ENCODE peak calls at places on chromosomes 3 and 15, in six cellular contexts. One of them, this sample, is unnamed.

GRCh38 chr3:107990926-107991325 is 99.9 kb downstream of the CD47 start:
- DNase-seq in AG09309: no peak
- DNase-seq in astrocyte: no peak
- DNase-seq in body of pancreas: no peak
- DNase-seq in tibial nerve: no peak
- DNase-seq in upper lobe of right lung: no peak
- DNase-seq in this sample: no peak

GRCh38 chr15:96183020-96183926 is 147.2 kb upstream of the NR2F2 start:
- DNase-seq in tibial nerve: no peak
- DNase-seq in astrocyte: no peak
- DNase-seq in AG09309: no peak
- DNase-seq in upper lobe of right lung: no peak
- DNase-seq in body of pancreas: no peak
- DNase-seq in this sample: no peak

GRCh38 chr3:72123908-72124441 is 339.0 kb upstream of the PROK2 start:
- DNase-seq in AG09309: peak; percentile 64
- DNase-seq in astrocyte: peak; percentile 91
- DNase-seq in tibial nerve: peak; percentile 46
- DNase-seq in upper lobe of right lung: no peak
- DNase-seq in body of pancreas: peak; percentile 86
- DNase-seq in this sample: peak; percentile 100

GRCh38 chr3:111794701-111795100 is 64.4 kb upstream of the PHLDB2 start:
- DNase-seq in astrocyte: no peak
- DNase-seq in body of pancreas: no peak
- DNase-seq in AG09309: peak; percentile 50
- DNase-seq in upper lobe of right lung: no peak
- DNase-seq in tibial nerve: no peak
- DNase-seq in this sample: no peak

GRCh38 chr15:42137461-42138261 is 18.8 kb downstream of the PLA2G4F start:
- DNase-seq in AG09309: no peak
- DNase-seq in tibial nerve: no peak
- DNase-seq in astrocyte: peak; percentile 35
- DNase-seq in upper lobe of right lung: peak; percentile 52
- DNase-seq in body of pancreas: no peak
- DNase-seq in this sample: peak; percentile 6

GRCh38 chr15:68729789-68730201 is 90.9 kb downstream of the ANP32A start:
- DNase-seq in AG09309: no peak
- DNase-seq in upper lobe of right lung: no peak
- DNase-seq in tibial nerve: no peak
- DNase-seq in body of pancreas: no peak
- DNase-seq in astrocyte: peak; percentile 49
- DNase-seq in this sample: no peak

GRCh38 chr3:111676177-111677021 is 81.3 kb upstream of the ZBED2 start:
- DNase-seq in AG09309: no peak
- DNase-seq in tibial nerve: no peak
- DNase-seq in astrocyte: peak; percentile 75
- DNase-seq in upper lobe of right lung: no peak
- DNase-seq in body of pancreas: peak; percentile 46
- DNase-seq in this sample: no peak

GRCh38 chr3:177126015-177126773 is 71.1 kb downstream of the TBL1XR1 start:
- DNase-seq in AG09309: peak; percentile 32
- DNase-seq in astrocyte: peak; percentile 97
- DNase-seq in upper lobe of right lung: no peak
- DNase-seq in tibial nerve: no peak
- DNase-seq in body of pancreas: no peak
- DNase-seq in this sample: peak; percentile 83

GRCh38 chr3:10574101-10574615 is 68.8 kb upstream of the ATP2B2 start:
- DNase-seq in tibial nerve: no peak
- DNase-seq in astrocyte: no peak
- DNase-seq in upper lobe of right lung: no peak
- DNase-seq in body of pancreas: no peak
- DNase-seq in AG09309: no peak
- DNase-seq in this sample: no peak

GRCh38 chr15:74850398-74850797 is 7.4 kb upstream of the ULK3 start:
- DNase-seq in body of pancreas: no peak
- DNase-seq in upper lobe of right lung: no peak
- DNase-seq in tibial nerve: no peak
- DNase-seq in astrocyte: no peak
- DNase-seq in AG09309: no peak
- DNase-seq in this sample: no peak

GRCh38 chr3:195522254-195523023 is 20.7 kb downstream of the PPP1R2 start:
- DNase-seq in tibial nerve: no peak
- DNase-seq in astrocyte: no peak
- DNase-seq in AG09309: no peak
- DNase-seq in upper lobe of right lung: no peak
- DNase-seq in body of pancreas: no peak
- DNase-seq in this sample: no peak

GRCh38 chr3:129485681-129486056 is 42.8 kb upstream of the RHO start:
- DNase-seq in upper lobe of right lung: peak; percentile 87
- DNase-seq in astrocyte: peak; percentile 95
- DNase-seq in AG09309: peak; percentile 98
- DNase-seq in tibial nerve: peak; percentile 73
- DNase-seq in body of pancreas: peak; percentile 58
- DNase-seq in this sample: peak; percentile 94

DNA sequence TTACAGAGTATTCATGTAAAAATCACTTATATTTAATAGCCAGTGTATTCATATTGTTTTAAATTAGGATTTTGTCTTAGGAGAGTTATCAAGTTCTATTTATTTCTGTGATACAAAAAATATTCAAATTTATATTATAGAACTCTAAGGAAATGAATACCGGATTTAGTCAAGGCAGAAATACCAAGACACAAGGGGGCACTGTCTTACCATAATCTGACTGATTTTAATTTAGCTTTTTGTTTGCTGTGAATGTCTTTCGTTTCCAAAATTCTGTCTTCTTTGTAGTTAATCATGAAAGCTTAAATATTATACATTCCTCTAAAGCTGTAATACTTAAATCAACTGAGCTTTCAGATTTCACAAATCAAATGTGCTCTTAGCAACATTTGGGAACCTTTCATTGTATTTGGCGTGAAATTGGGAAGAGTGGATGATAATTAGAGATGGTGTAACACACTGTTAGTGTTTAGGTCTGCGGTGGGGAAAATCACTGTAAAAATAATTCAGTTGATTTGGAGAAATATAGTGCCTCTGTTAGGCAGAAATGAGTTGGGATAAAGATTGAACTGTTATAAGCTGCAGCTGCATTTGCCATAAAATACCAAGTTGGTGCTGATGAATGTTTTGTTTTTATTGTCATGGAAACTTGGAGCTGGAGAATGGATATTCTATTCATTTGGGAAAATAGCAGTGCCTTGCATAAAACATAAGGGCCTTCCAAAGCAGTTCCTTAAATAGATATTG is 228.1 kb downstream of the TCF12 start:
- DNase-seq in upper lobe of right lung: no peak
- DNase-seq in tibial nerve: no peak
- DNase-seq in AG09309: peak; percentile 45
- DNase-seq in body of pancreas: no peak
- DNase-seq in astrocyte: peak; percentile 52
- DNase-seq in this sample: no peak
- H3K4me3 ChIP-seq in upper lobe of right lung: no peak overlapping the region
- H3K4me3 ChIP-seq in tibial nerve: peak overlapping the region; percentile 32
- H3K4me3 ChIP-seq in AG09309: no peak overlapping the region
- H3K4me3 ChIP-seq in body of pancreas: no peak overlapping the region
- H3K4me3 ChIP-seq in astrocyte: peak overlapping the region; percentile 22
- H3K4me3 ChIP-seq in this sample: peak overlapping the region; percentile 4

DNA sequence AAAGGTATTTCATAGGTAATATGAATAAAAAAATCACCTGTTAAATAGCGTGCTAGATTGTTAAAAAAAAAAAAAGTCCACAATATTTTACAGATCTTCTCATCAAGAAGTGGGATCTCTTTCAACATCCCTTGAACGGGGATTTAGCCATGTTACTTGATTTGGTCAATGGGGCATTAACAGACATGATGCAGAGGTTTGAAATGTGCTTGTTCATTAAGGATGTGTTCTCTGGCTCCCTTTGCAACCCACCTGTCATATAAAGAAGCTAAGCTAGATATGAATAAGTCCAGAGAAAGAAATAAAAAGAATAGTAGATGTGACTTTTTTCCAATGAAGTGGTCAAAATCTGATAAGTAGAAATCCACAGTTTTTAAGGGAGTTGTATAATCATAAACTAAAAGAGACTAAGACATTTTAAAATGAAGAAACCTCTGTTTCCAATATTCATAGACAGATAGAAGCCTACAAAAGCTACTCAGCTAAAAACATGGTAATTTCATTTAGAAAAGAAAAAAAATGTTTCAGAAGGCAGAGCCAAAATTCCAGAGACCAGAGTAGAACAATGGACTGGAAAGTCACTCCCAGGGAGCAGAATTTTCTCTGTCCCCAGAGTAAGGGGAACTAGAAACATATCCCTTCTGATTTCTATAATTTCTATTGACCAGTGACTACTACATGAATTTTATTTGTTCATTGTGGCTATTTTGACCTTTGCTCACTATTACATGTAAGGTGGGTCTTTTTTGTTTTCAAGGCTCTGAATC is 79.2 kb downstream of the PLSCR2 start:
- DNase-seq in tibial nerve: no peak
- DNase-seq in AG09309: no peak
- DNase-seq in body of pancreas: no peak
- DNase-seq in upper lobe of right lung: no peak
- DNase-seq in astrocyte: peak; percentile 60
- DNase-seq in this sample: no peak
- H3K4me3 ChIP-seq in tibial nerve: no peak overlapping the region
- H3K4me3 ChIP-seq in AG09309: no peak overlapping the region
- H3K4me3 ChIP-seq in body of pancreas: no peak overlapping the region
- H3K4me3 ChIP-seq in upper lobe of right lung: no peak overlapping the region
- H3K4me3 ChIP-seq in astrocyte: no peak overlapping the region
- H3K4me3 ChIP-seq in this sample: no peak overlapping the region

DNA sequence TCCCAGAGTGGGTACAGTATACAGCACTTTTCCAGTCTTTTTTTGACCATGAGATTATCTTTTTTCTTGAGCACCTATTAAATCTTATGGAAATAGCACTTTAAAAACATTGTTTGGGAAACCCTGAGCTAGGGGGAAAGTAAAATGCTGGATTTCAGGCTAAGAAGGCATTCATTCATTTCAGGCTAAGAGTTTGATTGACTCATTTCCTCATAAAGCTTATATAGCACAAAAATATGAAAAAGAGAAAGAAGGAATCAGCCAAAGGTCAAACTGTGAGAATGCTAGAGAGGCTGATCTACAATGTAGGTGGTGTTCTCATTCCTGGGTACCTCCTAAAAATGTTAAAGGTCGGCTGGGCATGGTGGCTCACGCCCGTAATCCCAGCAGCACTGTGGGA is 10.5 kb downstream of the TTC23 start:
- DNase-seq in AG09309: no peak
- DNase-seq in upper lobe of right lung: no peak
- DNase-seq in astrocyte: no peak
- DNase-seq in tibial nerve: no peak
- DNase-seq in body of pancreas: no peak
- DNase-seq in this sample: no peak
- H3K4me3 ChIP-seq in AG09309: no peak overlapping the region
- H3K4me3 ChIP-seq in upper lobe of right lung: no peak overlapping the region
- H3K4me3 ChIP-seq in astrocyte: no peak overlapping the region
- H3K4me3 ChIP-seq in tibial nerve: no peak overlapping the region
- H3K4me3 ChIP-seq in body of pancreas: no peak overlapping the region
- H3K4me3 ChIP-seq in this sample: no peak overlapping the region

GRCh38 chr3:128075516-128076464 is 23.6 kb downstream of the SEC61A1 start:
- DNase-seq in astrocyte: peak; percentile 51
- DNase-seq in tibial nerve: peak; percentile 74
- DNase-seq in body of pancreas: peak; percentile 85
- DNase-seq in upper lobe of right lung: peak; percentile 95
- DNase-seq in AG09309: no peak
- DNase-seq in this sample: no peak
- H3K4me3 ChIP-seq in astrocyte: peak overlapping the region; percentile 29
- H3K4me3 ChIP-seq in tibial nerve: peak overlapping the region; percentile 54
- H3K4me3 ChIP-seq in body of pancreas: no peak overlapping the region
- H3K4me3 ChIP-seq in upper lobe of right lung: peak overlapping the region; percentile 51
- H3K4me3 ChIP-seq in AG09309: peak overlapping the region; percentile 13
- H3K4me3 ChIP-seq in this sample: peak overlapping the region; percentile 31

GRCh38 chr3:157786618-157787017 is 283.4 kb upstream of the VEPH1 start:
- DNase-seq in upper lobe of right lung: no peak
- DNase-seq in tibial nerve: no peak
- DNase-seq in astrocyte: peak; percentile 46
- DNase-seq in AG09309: no peak
- DNase-seq in body of pancreas: no peak
- DNase-seq in this sample: no peak
- H3K4me3 ChIP-seq in upper lobe of right lung: no peak overlapping the region
- H3K4me3 ChIP-seq in tibial nerve: no peak overlapping the region
- H3K4me3 ChIP-seq in astrocyte: no peak overlapping the region
- H3K4me3 ChIP-seq in AG09309: no peak overlapping the region
- H3K4me3 ChIP-seq in body of pancreas: no peak overlapping the region
- H3K4me3 ChIP-seq in this sample: no peak overlapping the region

DNA sequence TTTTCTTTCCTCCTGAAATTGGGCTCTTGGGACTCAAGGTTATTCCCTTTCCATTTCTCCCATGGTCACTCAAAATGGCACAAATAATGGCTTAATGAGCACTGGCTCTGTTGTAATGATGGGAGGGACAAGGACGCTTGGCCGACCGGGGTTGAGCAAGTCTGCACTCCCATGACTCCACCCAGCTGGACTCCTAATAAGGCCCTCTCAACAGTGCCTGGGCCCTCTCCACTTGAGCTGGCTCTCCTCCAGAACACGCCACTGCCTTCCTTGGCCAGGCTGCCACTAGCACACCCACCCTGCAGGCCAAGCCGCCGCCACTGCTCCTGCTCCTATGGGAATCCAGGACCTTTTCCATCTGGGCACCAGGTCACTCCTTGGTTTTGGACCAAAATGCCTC is 42.3 kb downstream of the ADCY5 start:
- DNase-seq in body of pancreas: peak; percentile 45
- DNase-seq in astrocyte: no peak
- DNase-seq in tibial nerve: no peak
- DNase-seq in AG09309: no peak
- DNase-seq in upper lobe of right lung: peak; percentile 86
- DNase-seq in this sample: no peak
- H3K4me3 ChIP-seq in body of pancreas: no peak overlapping the region
- H3K4me3 ChIP-seq in astrocyte: no peak overlapping the region
- H3K4me3 ChIP-seq in tibial nerve: no peak overlapping the region
- H3K4me3 ChIP-seq in AG09309: no peak overlapping the region
- H3K4me3 ChIP-seq in upper lobe of right lung: no peak overlapping the region
- H3K4me3 ChIP-seq in this sample: no peak overlapping the region

This sample was measured in skeletal muscle cell.